ENCODE peak calls at places on chromosomes 12 and 14, in nine cellular contexts. L is GM12864, D is lung, N is fibroblast of the aortic adventitia, X is A549, B is fibroblast of villous mesenchyme, T is neural progenitor cell, P is PC-3, Z is fibroblast of lung. V is an unnamed sample.

GRCh38 chr12:68831272-68831671 is 23.3 kb downstream of the MDM2 start:
- DNase-seq in X (no peak), P (no peak), T (peak; percentile 8), N (no peak), B (no peak), Z (no peak), L (no peak), D (no peak), V (no peak)

GRCh38 chr12:118773956-118774723 is 207.2 kb upstream of the SRRM4 start:
- DNase-seq in B (no peak), Z (no peak), N (no peak), T (peak; percentile 99), P (no peak), D (no peak), X (no peak), L (no peak), V (peak; percentile 37)

GRCh38 chr14:82224610-82225009 is 691.0 kb upstream of the SEL1L start:
- DNase-seq in L (no peak), P (no peak), Z (no peak), B (no peak), X (no peak), D (no peak), T (no peak), N (no peak), V (no peak)

GRCh38 chr12:106248177-106248848 is 493 bp upstream of the CKAP4 start:
- DNase-seq in L (no peak), N (peak; percentile 84), B (peak; percentile 81), P (peak; percentile 58), X (peak; percentile 67), D (peak; percentile 63), Z (peak; percentile 71), T (peak; percentile 52), V (peak; percentile 32)

GRCh38 chr14:24928501-24928900 is 121.4 kb downstream of the STXBP6 start:
- DNase-seq in B (no peak), L (no peak), D (no peak), T (no peak), Z (peak; percentile 42), N (no peak), P (no peak), X (no peak), V (no peak)

GRCh38 chr12:118981285-118982201 is at the start of gene SRRM4:
- DNase-seq in T (peak; percentile 95), X (no peak), P (no peak), D (no peak), N (no peak), Z (no peak), B (no peak), L (no peak), V (peak; percentile 74)

GRCh38 chr12:8078400-8078799 is 3.7 kb upstream of the NECAP1 start:
- DNase-seq in D (no peak), B (peak; percentile 78), L (no peak), P (peak; percentile 29), N (peak; percentile 87), Z (peak; percentile 87), T (peak; percentile 62), X (no peak), V (peak; percentile 54)

GRCh38 chr12:29155079-29155478 is 6.0 kb downstream of the FAR2 start:
- DNase-seq in P (no peak), Z (no peak), T (no peak), X (no peak), L (no peak), D (no peak), N (no peak), B (no peak), V (no peak)

GRCh38 chr14:57933363-57933762 is 67.5 kb upstream of the SLC35F4 start:
- DNase-seq in D (no peak), N (no peak), B (no peak), Z (no peak), T (no peak), P (peak; percentile 37), X (no peak), L (no peak), V (no peak)

GRCh38 chr12:1531654-1532366 is 62.6 kb downstream of the FBXL14 start:
- DNase-seq in B (no peak), N (no peak), T (no peak), X (no peak), Z (no peak), P (no peak), L (peak; percentile 40), D (no peak), V (no peak)

GRCh38 chr14:56176530-56176929 is 58.3 kb downstream of the PELI2 start:
- DNase-seq in X (no peak), P (no peak), L (no peak), T (no peak), D (no peak), N (no peak), B (no peak), Z (no peak), V (no peak)

GRCh38 chr14:47675489-47676300 is at the start of gene MDGA2:
- DNase-seq in P (no peak), B (no peak), T (peak; percentile 85), Z (no peak), X (peak; percentile 7), L (no peak), D (no peak), N (no peak), V (peak; percentile 57)

GRCh38 chr12:94831081-94831747 is 172.3 kb downstream of the NDUFA12 start:
- DNase-seq in L (peak; percentile 98), N (no peak), X (no peak), B (no peak), D (no peak), P (no peak), T (no peak), Z (no peak), V (no peak)

GRCh38 chr12:112961074-112961473 is 17.2 kb upstream of the OAS2 start:
- DNase-seq in Z (no peak), N (no peak), D (no peak), T (no peak), L (no peak), X (no peak), P (no peak), B (no peak), V (no peak)

GRCh38 chr12:98399532-98399931 is 115.9 kb upstream of the TMPO start:
- DNase-seq in B (peak; percentile 78), N (peak; percentile 66), P (peak; percentile 64), Z (peak; percentile 63), T (peak; percentile 59), D (no peak), X (peak; percentile 65), L (peak; percentile 37), V (no peak)

GRCh38 chr12:72957454-72957853 is 685.3 kb downstream of the TRHDE start:
- DNase-seq in Z (no peak), D (no peak), L (no peak), P (peak; percentile 25), X (no peak), T (no peak), N (no peak), B (no peak), V (no peak)

GRCh38 chr14:59422069-59422881 is 42.9 kb downstream of the GPR135 start:
- DNase-seq in L (peak; percentile 13), P (peak; percentile 62), D (no peak), T (peak; percentile 19), Z (no peak), N (peak; percentile 76), X (no peak), B (no peak), V (no peak)
- TF ChIP-seq CTCF in L (no peak), P (peak; percentile 97), D (no peak), T (peak; percentile 49), Z (peak; percentile 23), N (peak; percentile 16), X (peak; percentile 33), B (peak; percentile 29), V (no peak)

DNA sequence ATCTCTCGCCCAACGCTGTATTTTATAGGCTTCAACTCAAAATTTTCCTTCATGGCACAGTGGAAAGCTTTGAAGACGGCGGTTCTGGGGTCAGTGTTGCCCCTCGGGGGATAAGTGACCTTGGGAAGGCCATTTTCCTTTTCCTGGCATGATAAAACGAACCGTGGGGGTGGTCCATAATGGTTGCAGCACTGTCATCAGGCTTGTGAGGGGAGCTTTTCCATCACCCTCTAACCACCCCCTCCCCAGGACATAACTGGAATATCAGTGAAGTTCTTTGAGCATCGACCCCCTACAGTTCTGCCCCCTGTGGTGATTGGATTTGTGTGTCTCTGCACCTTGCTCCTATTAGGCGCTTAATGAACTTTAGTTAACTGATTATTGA is 16.0 kb downstream of the FOS start:
- DNase-seq in T (peak; percentile 50), X (peak; percentile 47), P (no peak), D (no peak), L (no peak), N (no peak), B (no peak), Z (no peak), V (no peak)
- TF ChIP-seq CTCF in T (no peak), X (no peak), P (peak; percentile 31), D (no peak), L (peak; percentile 38), N (peak; percentile 20), B (no peak), Z (no peak), V (no peak)

GRCh38 chr14:73458219-73458976 is at the start of gene NUMB:
- DNase-seq in Z (peak; percentile 100), D (peak; percentile 99), B (peak; percentile 100), P (peak; percentile 100), N (peak; percentile 100), T (peak; percentile 99), L (peak; percentile 100), X (peak; percentile 99), V (peak; percentile 92)
- TF ChIP-seq CTCF in Z (no peak), D (no peak), B (no peak), P (no peak), N (no peak), T (no peak), L (no peak), X (no peak), V (no peak)

GRCh38 chr12:40034712-40035111 is 71.2 kb downstream of the SLC2A13 start:
- DNase-seq in P (no peak), B (no peak), L (no peak), T (no peak), N (no peak), D (no peak), Z (no peak), X (no peak), V (no peak)

GRCh38 chr12:40033260-40033649 is 72.6 kb downstream of the SLC2A13 start:
- DNase-seq in B (no peak), T (peak; percentile 31), Z (no peak), D (no peak), L (no peak), X (no peak), P (no peak), N (no peak), V (no peak)

GRCh38 chr12:40039598-40039997 is 66.3 kb downstream of the SLC2A13 start:
- DNase-seq in Z (no peak), P (no peak), D (no peak), T (no peak), L (no peak), B (no peak), N (no peak), X (no peak), V (no peak)

GRCh38 chr12:40034156-40034555 is 71.7 kb downstream of the SLC2A13 start:
- DNase-seq in Z (no peak), N (peak; percentile 8), X (no peak), L (no peak), D (no peak), T (no peak), P (no peak), B (no peak), V (no peak)

DNA sequence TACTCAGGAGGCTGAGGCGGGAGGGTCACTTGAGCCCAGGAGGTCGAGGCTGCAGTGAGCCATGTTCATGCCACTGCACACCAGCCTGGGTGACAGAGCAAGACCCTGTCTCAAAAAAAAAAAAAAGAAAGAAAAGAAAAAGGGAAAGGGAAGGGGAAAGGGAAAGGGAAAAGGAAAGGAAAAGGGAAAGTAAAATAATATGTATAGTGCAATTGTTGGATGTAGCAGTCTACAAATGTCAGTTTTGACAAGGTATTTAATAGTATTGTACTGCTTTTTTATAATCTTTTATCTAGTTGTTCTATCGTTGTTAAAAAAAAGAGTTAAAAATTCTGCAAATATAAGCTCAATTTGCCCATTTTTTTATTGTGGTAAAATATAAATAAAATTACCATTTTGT is 67.3 kb downstream of the SLC2A13 start:
- DNase-seq in B (no peak), Z (no peak), X (no peak), T (no peak), L (no peak), D (no peak), P (no peak), N (no peak), V (no peak)
- TF ChIP-seq CTCF in B (no peak), Z (no peak), X (no peak), T (no peak), L (no peak), D (no peak), P (no peak), N (no peak), V (no peak)

V was measured in endothelial cell.